ENCODE peak calls at places on chromosomes 1 and 21, in nine cellular contexts. One of them, this sample, is unnamed.

GRCh38 chr1:156268336-156268735 is 14.3 kb downstream of the SMG5 start:
- DNase-seq in prostate gland: no peak
- DNase-seq in esophagus muscularis mucosa: no peak
- DNase-seq in lower leg skin: no peak
- DNase-seq in spleen: no peak
- DNase-seq in IMR-90: peak; percentile 69
- DNase-seq in ovary: no peak
- DNase-seq in A549: no peak
- DNase-seq in heart left ventricle: no peak
- DNase-seq in this sample: no peak

GRCh38 chr1:145997156-145998023 is 1.0 kb upstream of the TXNIP start:
- DNase-seq in esophagus muscularis mucosa: no peak
- DNase-seq in lower leg skin: no peak
- DNase-seq in ovary: peak; percentile 61
- DNase-seq in A549: no peak
- DNase-seq in spleen: peak; percentile 93
- DNase-seq in heart left ventricle: peak; percentile 65
- DNase-seq in IMR-90: no peak
- DNase-seq in prostate gland: peak; percentile 56
- DNase-seq in this sample: peak; percentile 83

GRCh38 chr1:59142663-59143487 is 154.0 kb upstream of the FGGY start:
- DNase-seq in heart left ventricle: peak; percentile 23
- DNase-seq in spleen: no peak
- DNase-seq in ovary: no peak
- DNase-seq in lower leg skin: peak; percentile 53
- DNase-seq in esophagus muscularis mucosa: peak; percentile 82
- DNase-seq in IMR-90: peak; percentile 98
- DNase-seq in A549: peak; percentile 91
- DNase-seq in prostate gland: peak; percentile 44
- DNase-seq in this sample: no peak

GRCh38 chr21:41957991-41958766 is 4.4 kb upstream of the C2CD2 start:
- DNase-seq in IMR-90: peak; percentile 98
- DNase-seq in A549: peak; percentile 65
- DNase-seq in spleen: no peak
- DNase-seq in prostate gland: no peak
- DNase-seq in heart left ventricle: peak; percentile 85
- DNase-seq in ovary: peak; percentile 77
- DNase-seq in lower leg skin: no peak
- DNase-seq in esophagus muscularis mucosa: no peak
- DNase-seq in this sample: peak; percentile 43

GRCh38 chr1:63931468-63931867 is 157.7 kb downstream of the ROR1 start:
- DNase-seq in A549: no peak
- DNase-seq in IMR-90: peak; percentile 79
- DNase-seq in heart left ventricle: no peak
- DNase-seq in spleen: no peak
- DNase-seq in prostate gland: no peak
- DNase-seq in esophagus muscularis mucosa: no peak
- DNase-seq in lower leg skin: no peak
- DNase-seq in ovary: no peak
- DNase-seq in this sample: no peak

GRCh38 chr1:73040811-73041210 is 758.5 kb upstream of the NEGR1 start:
- DNase-seq in spleen: no peak
- DNase-seq in esophagus muscularis mucosa: no peak
- DNase-seq in prostate gland: no peak
- DNase-seq in IMR-90: no peak
- DNase-seq in heart left ventricle: no peak
- DNase-seq in lower leg skin: no peak
- DNase-seq in A549: no peak
- DNase-seq in ovary: no peak
- DNase-seq in this sample: no peak

GRCh38 chr1:25206201-25206600 is 26.1 kb downstream of the SYF2 start:
- DNase-seq in esophagus muscularis mucosa: no peak
- DNase-seq in ovary: no peak
- DNase-seq in heart left ventricle: no peak
- DNase-seq in lower leg skin: no peak
- DNase-seq in A549: no peak
- DNase-seq in spleen: no peak
- DNase-seq in prostate gland: no peak
- DNase-seq in IMR-90: no peak
- DNase-seq in this sample: no peak

GRCh38 chr1:99652881-99653281 is 7.0 kb downstream of the PALMD start:
- DNase-seq in lower leg skin: no peak
- DNase-seq in A549: no peak
- DNase-seq in prostate gland: no peak
- DNase-seq in heart left ventricle: no peak
- DNase-seq in spleen: no peak
- DNase-seq in IMR-90: no peak
- DNase-seq in ovary: no peak
- DNase-seq in esophagus muscularis mucosa: no peak
- DNase-seq in this sample: no peak

GRCh38 chr1:21270086-21270689 is 20.1 kb downstream of the ECE1 start:
- DNase-seq in prostate gland: no peak
- DNase-seq in ovary: peak; percentile 74
- DNase-seq in esophagus muscularis mucosa: no peak
- DNase-seq in heart left ventricle: peak; percentile 73
- DNase-seq in A549: peak; percentile 75
- DNase-seq in lower leg skin: no peak
- DNase-seq in IMR-90: peak; percentile 52
- DNase-seq in spleen: peak; percentile 93
- DNase-seq in this sample: no peak

GRCh38 chr1:21272540-21272939 is 17.7 kb downstream of the ECE1 start:
- DNase-seq in spleen: no peak
- DNase-seq in heart left ventricle: no peak
- DNase-seq in A549: no peak
- DNase-seq in prostate gland: no peak
- DNase-seq in ovary: no peak
- DNase-seq in esophagus muscularis mucosa: no peak
- DNase-seq in lower leg skin: no peak
- DNase-seq in IMR-90: no peak
- DNase-seq in this sample: no peak

GRCh38 chr1:21273743-21274142 is 16.5 kb downstream of the ECE1 start:
- DNase-seq in esophagus muscularis mucosa: no peak
- DNase-seq in heart left ventricle: no peak
- DNase-seq in ovary: no peak
- DNase-seq in lower leg skin: no peak
- DNase-seq in A549: no peak
- DNase-seq in IMR-90: no peak
- DNase-seq in spleen: no peak
- DNase-seq in prostate gland: no peak
- DNase-seq in this sample: no peak

GRCh38 chr1:21269461-21270085 is 20.7 kb downstream of the ECE1 start:
- DNase-seq in esophagus muscularis mucosa: no peak
- DNase-seq in IMR-90: no peak
- DNase-seq in heart left ventricle: no peak
- DNase-seq in spleen: no peak
- DNase-seq in A549: no peak
- DNase-seq in ovary: peak; percentile 82
- DNase-seq in lower leg skin: no peak
- DNase-seq in prostate gland: no peak
- DNase-seq in this sample: no peak

GRCh38 chr1:21271550-21271949 is 18.7 kb downstream of the ECE1 start:
- DNase-seq in IMR-90: no peak
- DNase-seq in spleen: no peak
- DNase-seq in prostate gland: no peak
- DNase-seq in A549: no peak
- DNase-seq in lower leg skin: no peak
- DNase-seq in heart left ventricle: no peak
- DNase-seq in esophagus muscularis mucosa: no peak
- DNase-seq in ovary: no peak
- DNase-seq in this sample: no peak
- TF ChIP-seq POLR2A in IMR-90: no peak
- TF ChIP-seq POLR2A in spleen: no peak
- TF ChIP-seq POLR2A in prostate gland: no peak
- TF ChIP-seq POLR2A in A549: no peak
- TF ChIP-seq POLR2A in lower leg skin: no peak
- TF ChIP-seq POLR2A in heart left ventricle: no peak
- TF ChIP-seq POLR2A in esophagus muscularis mucosa: no peak
- TF ChIP-seq POLR2A in ovary: no peak
- TF ChIP-seq POLR2A in this sample: no peak

DNA sequence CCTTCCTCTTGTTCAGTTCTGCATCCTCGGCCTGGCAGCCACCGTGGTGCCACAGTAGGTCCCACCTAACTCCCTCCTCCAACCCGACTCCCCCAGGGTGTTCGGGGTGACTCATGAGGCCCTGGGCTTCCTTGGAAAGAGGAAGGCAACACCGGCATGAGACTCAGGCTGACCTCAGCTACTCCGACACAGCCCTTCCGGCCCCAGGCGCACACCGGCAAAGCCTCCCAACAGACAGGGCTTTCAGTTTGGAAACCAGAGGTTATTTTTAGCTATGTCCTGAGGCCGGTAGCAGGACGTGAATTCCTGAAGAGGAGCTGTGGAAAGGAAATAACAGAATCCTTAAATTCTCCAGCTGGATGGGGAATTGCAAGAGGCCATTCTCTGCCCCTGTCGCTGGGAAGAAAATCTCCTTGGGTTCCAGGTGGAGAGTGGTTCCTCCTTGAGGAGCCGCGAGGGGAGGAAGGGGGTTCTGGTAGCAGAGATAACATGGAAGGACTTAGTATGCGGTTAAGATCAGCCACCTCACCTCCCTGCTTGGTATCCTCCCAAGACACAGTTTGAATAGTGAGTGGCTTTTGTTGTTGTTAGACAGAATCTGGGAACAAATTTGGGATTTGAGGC is 24.4 kb downstream of the PLXNA2 start:
- DNase-seq in ovary: peak; percentile 73
- DNase-seq in lower leg skin: no peak
- DNase-seq in IMR-90: peak; percentile 61
- DNase-seq in spleen: no peak
- DNase-seq in A549: no peak
- DNase-seq in heart left ventricle: peak; percentile 87
- DNase-seq in esophagus muscularis mucosa: no peak
- DNase-seq in prostate gland: no peak
- DNase-seq in this sample: peak; percentile 64
- TF ChIP-seq POLR2A in ovary: no peak
- TF ChIP-seq POLR2A in lower leg skin: no peak
- TF ChIP-seq POLR2A in IMR-90: no peak
- TF ChIP-seq POLR2A in spleen: no peak
- TF ChIP-seq POLR2A in A549: no peak
- TF ChIP-seq POLR2A in heart left ventricle: no peak
- TF ChIP-seq POLR2A in esophagus muscularis mucosa: no peak
- TF ChIP-seq POLR2A in prostate gland: no peak
- TF ChIP-seq POLR2A in this sample: no peak

GRCh38 chr1:227390525-227390924 is 72.2 kb upstream of the CDC42BPA start:
- DNase-seq in esophagus muscularis mucosa: no peak
- DNase-seq in lower leg skin: no peak
- DNase-seq in heart left ventricle: no peak
- DNase-seq in IMR-90: no peak
- DNase-seq in spleen: no peak
- DNase-seq in ovary: no peak
- DNase-seq in prostate gland: no peak
- DNase-seq in A549: no peak
- DNase-seq in this sample: no peak
- TF ChIP-seq POLR2A in esophagus muscularis mucosa: no peak
- TF ChIP-seq POLR2A in lower leg skin: no peak
- TF ChIP-seq POLR2A in heart left ventricle: no peak
- TF ChIP-seq POLR2A in IMR-90: no peak
- TF ChIP-seq POLR2A in spleen: no peak
- TF ChIP-seq POLR2A in ovary: no peak
- TF ChIP-seq POLR2A in prostate gland: no peak
- TF ChIP-seq POLR2A in A549: no peak
- TF ChIP-seq POLR2A in this sample: no peak

GRCh38 chr1:230232352-230232751 is 165.3 kb downstream of the GALNT2 start:
- DNase-seq in IMR-90: peak; percentile 10
- DNase-seq in ovary: no peak
- DNase-seq in prostate gland: no peak
- DNase-seq in A549: no peak
- DNase-seq in lower leg skin: no peak
- DNase-seq in esophagus muscularis mucosa: no peak
- DNase-seq in spleen: no peak
- DNase-seq in heart left ventricle: no peak
- DNase-seq in this sample: no peak

GRCh38 chr1:230230273-230230672 is 163.2 kb downstream of the GALNT2 start:
- DNase-seq in heart left ventricle: no peak
- DNase-seq in prostate gland: no peak
- DNase-seq in lower leg skin: no peak
- DNase-seq in esophagus muscularis mucosa: no peak
- DNase-seq in A549: no peak
- DNase-seq in spleen: no peak
- DNase-seq in IMR-90: no peak
- DNase-seq in ovary: no peak
- DNase-seq in this sample: no peak

GRCh38 chr1:230231739-230232075 is 164.7 kb downstream of the GALNT2 start:
- DNase-seq in prostate gland: peak; percentile 23
- DNase-seq in lower leg skin: no peak
- DNase-seq in heart left ventricle: peak; percentile 68
- DNase-seq in A549: no peak
- DNase-seq in esophagus muscularis mucosa: no peak
- DNase-seq in spleen: no peak
- DNase-seq in IMR-90: peak; percentile 60
- DNase-seq in ovary: peak; percentile 71
- DNase-seq in this sample: no peak

GRCh38 chr1:230233786-230234185 is 166.7 kb downstream of the GALNT2 start:
- DNase-seq in heart left ventricle: no peak
- DNase-seq in lower leg skin: no peak
- DNase-seq in ovary: no peak
- DNase-seq in prostate gland: no peak
- DNase-seq in esophagus muscularis mucosa: no peak
- DNase-seq in A549: no peak
- DNase-seq in IMR-90: no peak
- DNase-seq in spleen: no peak
- DNase-seq in this sample: no peak

DNA sequence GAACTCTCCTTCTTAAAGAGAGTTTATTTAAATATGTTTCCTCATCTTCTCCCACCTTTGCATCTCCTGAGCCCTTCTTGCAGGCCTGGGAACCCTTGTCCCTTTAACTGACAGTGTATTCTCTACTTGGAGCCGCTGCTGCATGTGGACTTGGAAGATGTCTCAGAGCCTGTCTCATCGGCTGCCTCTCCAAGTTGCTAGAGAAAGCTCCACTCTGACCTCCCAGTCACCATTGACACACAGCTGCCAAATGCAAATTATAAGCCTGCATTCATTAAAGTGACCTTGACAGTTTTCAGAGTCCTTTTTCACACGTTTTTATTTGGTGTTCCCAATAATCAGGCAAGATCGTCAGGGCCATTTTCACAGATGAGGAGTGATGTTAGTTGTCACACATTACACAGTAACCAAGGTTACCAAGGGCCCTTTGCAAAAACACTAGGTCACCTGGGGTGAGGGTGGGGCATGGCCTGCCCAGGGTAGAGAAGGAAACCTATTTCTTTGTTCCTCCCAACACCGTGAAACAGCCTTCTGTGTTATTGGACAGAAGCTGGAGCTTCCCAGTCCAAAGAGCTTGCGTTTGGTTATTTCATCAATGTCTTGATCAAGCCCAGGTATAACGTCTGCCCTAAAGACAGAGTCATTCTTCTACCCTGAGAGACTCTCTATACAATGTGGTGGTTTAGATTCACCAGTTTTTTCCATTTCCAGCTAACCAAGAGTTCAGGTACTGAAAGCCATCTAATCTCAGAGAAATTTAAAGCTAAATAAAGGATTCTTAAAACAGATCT is 164.1 kb downstream of the GALNT2 start:
- DNase-seq in A549: no peak
- DNase-seq in heart left ventricle: no peak
- DNase-seq in IMR-90: no peak
- DNase-seq in ovary: no peak
- DNase-seq in spleen: no peak
- DNase-seq in prostate gland: no peak
- DNase-seq in lower leg skin: no peak
- DNase-seq in esophagus muscularis mucosa: no peak
- DNase-seq in this sample: no peak
- TF ChIP-seq POLR2A in A549: no peak
- TF ChIP-seq POLR2A in heart left ventricle: no peak
- TF ChIP-seq POLR2A in IMR-90: no peak
- TF ChIP-seq POLR2A in ovary: no peak
- TF ChIP-seq POLR2A in spleen: no peak
- TF ChIP-seq POLR2A in prostate gland: no peak
- TF ChIP-seq POLR2A in lower leg skin: no peak
- TF ChIP-seq POLR2A in esophagus muscularis mucosa: no peak
- TF ChIP-seq POLR2A in this sample: no peak

This sample was measured in erythroblast.